ENCODE peak calls at places on chromosomes 4 and X, in six cellular contexts. B is neuronal stem cell, K is IMR-90, G is H1, V is H9, D is mesenchymal stem cell. Z is an unnamed sample.
A peak's percentile ranks its signal among the peaks of the same experiment; 100 is the strongest.

GRCh38 chr4:181897935-181898334 is 345.3 kb upstream of the TENM3 start:
- DNase-seq in G (no peak), K (peak; percentile 91), B (no peak), V (no peak), D (no peak), Z (no peak)

GRCh38 chrX:136251042-136251991 is at the start of gene MAP7D3:
- DNase-seq in G (peak; percentile 63), D (peak; percentile 58), V (peak; percentile 84), K (peak; percentile 33), B (peak; percentile 39), Z (peak; percentile 72)

GRCh38 chr4:133148690-133149363 is at the start of gene PCDH10:
- DNase-seq in B (peak; percentile 91), V (peak; percentile 97), G (peak; percentile 99), K (peak; percentile 87), D (peak; percentile 96), Z (peak; percentile 98)

GRCh38 chrX:22397566-22397965 is 124.9 kb downstream of the CBLL2 start:
- DNase-seq in V (no peak), B (no peak), G (no peak), D (no peak), K (peak; percentile 55), Z (no peak)

GRCh38 chr4:166625018-166625637 is 609.2 kb downstream of the SPOCK3 start:
- DNase-seq in G (no peak), K (no peak), V (no peak), D (no peak), B (no peak), Z (no peak)

GRCh38 chr4:54882616-54883015 is 224.9 kb downstream of the KIT start:
- DNase-seq in D (peak; percentile 28), B (no peak), G (no peak), V (no peak), K (peak; percentile 32), Z (peak; percentile 14)

GRCh38 chrX:64925480-64925879 is 50.8 kb downstream of the ZC4H2 start:
- DNase-seq in G (no peak), D (no peak), B (no peak), V (no peak), K (no peak), Z (no peak)

GRCh38 chr4:165330071-165330470 is 2.6 kb downstream of the MSMO1 start:
- DNase-seq in G (no peak), K (no peak), D (no peak), V (no peak), B (no peak), Z (no peak)

GRCh38 chr4:158356331-158356730 is 146.0 kb downstream of the TMEM144 start:
- DNase-seq in B (no peak), D (no peak), G (no peak), K (no peak), V (no peak), Z (no peak)

GRCh38 chrX:140664939-140665338 is 44.6 kb upstream of the LINC00632 start:
- DNase-seq in B (no peak), D (peak; percentile 25), V (no peak), K (peak; percentile 18), G (no peak), Z (peak; percentile 11)

GRCh38 chr4:139164731-139165130 is 12.3 kb downstream of the ELF2 start:
- DNase-seq in V (no peak), K (no peak), B (no peak), D (no peak), G (no peak), Z (no peak)
- H2BK15ac ChIP-seq in V (no peak overlapping the region), K (no peak overlapping the region), B (no peak overlapping the region), D (no peak overlapping the region), G (no peak overlapping the region), Z (no peak overlapping the region)

GRCh38 chr4:14333616-14334015 is 668.7 kb upstream of the CPEB2 start:
- DNase-seq in G (no peak), B (no peak), V (no peak), D (no peak), K (no peak), Z (no peak)

GRCh38 chr4:14334166-14334565 is 668.1 kb upstream of the CPEB2 start:
- DNase-seq in D (no peak), B (no peak), G (no peak), V (no peak), K (no peak), Z (no peak)

DNA sequence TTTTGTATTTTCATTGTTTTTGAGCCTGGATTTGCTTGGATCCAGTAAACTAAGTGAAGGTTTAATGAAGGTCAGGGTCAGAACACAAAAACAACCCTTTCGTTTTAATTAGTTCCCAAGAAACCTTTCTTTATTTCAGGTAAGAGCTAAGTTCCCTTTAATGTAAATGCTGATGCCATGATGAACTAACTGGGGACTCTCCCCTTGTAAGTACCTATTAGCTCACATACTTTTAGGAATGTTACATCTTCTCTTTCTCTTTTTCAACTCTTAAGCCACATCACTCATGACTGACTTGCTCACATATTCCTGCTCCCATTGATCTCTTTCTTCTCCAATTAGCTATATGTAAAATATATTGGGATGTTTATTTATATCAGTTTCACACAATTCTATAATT is 673.1 kb upstream of the CPEB2 start:
- DNase-seq in B (no peak), V (no peak), G (no peak), D (no peak), K (no peak), Z (no peak)
- H2BK15ac ChIP-seq in B (no peak overlapping the region), V (no peak overlapping the region), G (no peak overlapping the region), D (no peak overlapping the region), K (no peak overlapping the region), Z (no peak overlapping the region)

GRCh38 chr4:48341776-48342558 is 638 bp downstream of the SLAIN2 start:
- DNase-seq in V (peak; percentile 67), D (peak; percentile 58), K (peak; percentile 28), G (peak; percentile 80), B (peak; percentile 61), Z (peak; percentile 74)
- H2BK15ac ChIP-seq in V (no peak overlapping the region), D (peak overlapping the region; percentile 77), K (peak overlapping the region; percentile 40), G (no peak overlapping the region), B (peak overlapping the region; percentile 24), Z (no peak overlapping the region)

GRCh38 chr4:113637363-113637762 is 124.2 kb downstream of the CAMK2D start:
- DNase-seq in V (no peak), B (no peak), K (peak; percentile 77), D (no peak), G (no peak), Z (no peak)
- H2BK15ac ChIP-seq in V (no peak overlapping the region), B (no peak overlapping the region), K (no peak overlapping the region), D (no peak overlapping the region), G (no peak overlapping the region), Z (no peak overlapping the region)

DNA sequence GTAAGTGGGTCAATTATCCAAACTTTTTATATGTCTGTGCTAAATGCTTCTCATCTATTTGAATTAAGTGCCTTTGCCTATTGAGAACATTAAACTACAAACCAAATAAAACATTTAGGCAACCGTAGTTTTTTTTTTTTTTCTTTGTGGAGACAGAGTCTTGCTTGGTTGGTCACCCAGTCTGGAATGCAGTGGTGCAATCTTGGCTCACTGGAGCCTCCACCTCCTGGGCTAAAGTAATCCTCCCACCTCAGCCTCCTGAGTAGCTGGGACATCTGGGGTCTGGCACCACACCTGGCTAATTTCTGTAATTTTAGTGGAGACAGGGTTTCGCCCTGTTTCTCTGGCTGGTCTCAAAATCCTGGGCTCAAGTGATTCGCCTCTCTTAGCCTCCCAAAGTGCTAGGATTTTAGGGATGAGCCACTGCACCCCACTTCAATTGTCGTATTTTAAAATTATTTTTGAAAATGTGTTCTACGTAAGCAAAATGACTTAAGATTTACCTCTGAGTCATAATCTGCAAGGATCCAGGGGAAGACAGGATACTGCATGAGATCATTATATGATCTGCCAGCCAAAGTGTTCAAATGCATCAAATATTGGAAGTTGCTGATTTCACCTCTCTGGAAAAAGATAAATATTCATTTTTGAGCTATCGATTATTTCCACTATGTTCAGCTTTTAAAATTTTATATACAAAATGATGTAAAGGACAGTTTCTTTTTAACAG is 125.6 kb downstream of the CDS1 start:
- DNase-seq in K (peak; percentile 55), G (no peak), V (no peak), B (no peak), D (no peak), Z (no peak)
- H2BK15ac ChIP-seq in K (no peak overlapping the region), G (no peak overlapping the region), V (no peak overlapping the region), B (no peak overlapping the region), D (no peak overlapping the region), Z (no peak overlapping the region)

DNA sequence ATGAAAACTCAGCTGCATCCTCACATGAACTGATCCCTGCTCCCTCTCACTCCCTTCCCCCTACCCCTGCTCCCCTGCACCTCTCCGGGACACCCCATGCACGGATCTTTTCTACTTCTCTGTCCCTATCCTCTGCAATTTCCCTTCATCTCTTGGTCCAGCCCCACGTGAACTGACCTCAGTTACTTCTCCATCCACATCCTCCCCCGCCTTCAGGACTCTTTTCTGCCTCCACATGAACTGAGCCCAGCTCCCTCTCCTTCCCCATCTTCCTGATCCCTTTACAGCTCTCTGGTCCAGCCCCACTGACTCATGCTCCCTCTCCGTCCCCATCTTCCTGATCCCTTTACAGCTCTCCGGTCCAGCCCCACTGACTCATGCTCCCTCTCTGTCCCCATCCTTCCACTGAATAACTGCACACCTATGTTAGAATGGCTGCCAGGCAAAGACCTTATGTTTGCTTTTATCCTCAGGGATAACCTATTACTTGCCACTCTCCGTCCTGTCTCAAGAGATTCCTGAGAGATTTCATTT is 5.6 kb downstream of the CETN2 start:
- DNase-seq in D (no peak), B (no peak), K (peak; percentile 41), G (no peak), V (no peak), Z (no peak)
- H2BK15ac ChIP-seq in D (no peak overlapping the region), B (no peak overlapping the region), K (no peak overlapping the region), G (no peak overlapping the region), V (no peak overlapping the region), Z (no peak overlapping the region)